ENCODE peak calls at places on chromosomes 3 and 15, in six cellular contexts. One of them, this sample, is unnamed.

GRCh38 chr3:100210777-100211145 is 50.0 kb upstream of the TBC1D23 start:
- DNase-seq in upper lobe of right lung: no peak
- DNase-seq in BJ: peak
- DNase-seq in cardiac fibroblast: peak
- DNase-seq in CD4-positive, CD25-positive, alpha-beta regulatory T cell: no peak
- DNase-seq in gastrocnemius medialis: no peak
- DNase-seq in this sample: peak

GRCh38 chr3:46372492-46373359 is 2.0 kb downstream of the CCR5 start:
- DNase-seq in upper lobe of right lung: no peak
- DNase-seq in BJ: no peak
- DNase-seq in cardiac fibroblast: peak
- DNase-seq in CD4-positive, CD25-positive, alpha-beta regulatory T cell: no peak
- DNase-seq in gastrocnemius medialis: no peak
- DNase-seq in this sample: no peak

GRCh38 chr3:175477651-175478224 is 618.6 kb downstream of the NAALADL2 start:
- DNase-seq in upper lobe of right lung: no peak
- DNase-seq in BJ: no peak
- DNase-seq in cardiac fibroblast: no peak
- DNase-seq in CD4-positive, CD25-positive, alpha-beta regulatory T cell: no peak
- DNase-seq in gastrocnemius medialis: no peak
- DNase-seq in this sample: peak

GRCh38 chr3:110933786-110934415 is 137.7 kb upstream of the NECTIN3 start:
- DNase-seq in upper lobe of right lung: no peak
- DNase-seq in BJ: peak
- DNase-seq in cardiac fibroblast: no peak
- DNase-seq in CD4-positive, CD25-positive, alpha-beta regulatory T cell: no peak
- DNase-seq in gastrocnemius medialis: no peak
- DNase-seq in this sample: no peak

GRCh38 chr3:93992211-93992610 is 12.3 kb downstream of the ARL13B start:
- DNase-seq in upper lobe of right lung: no peak
- DNase-seq in BJ: no peak
- DNase-seq in cardiac fibroblast: no peak
- DNase-seq in CD4-positive, CD25-positive, alpha-beta regulatory T cell: no peak
- DNase-seq in gastrocnemius medialis: no peak
- DNase-seq in this sample: no peak

GRCh38 chr3:126258670-126259069 is 78.3 kb upstream of the ALDH1L1 start:
- DNase-seq in upper lobe of right lung: no peak
- DNase-seq in BJ: no peak
- DNase-seq in cardiac fibroblast: no peak
- DNase-seq in CD4-positive, CD25-positive, alpha-beta regulatory T cell: no peak
- DNase-seq in gastrocnemius medialis: no peak
- DNase-seq in this sample: no peak

GRCh38 chr3:49269443-49269842 is 7.6 kb downstream of the C3orf62 start:
- DNase-seq in upper lobe of right lung: no peak
- DNase-seq in BJ: no peak
- DNase-seq in cardiac fibroblast: no peak
- DNase-seq in CD4-positive, CD25-positive, alpha-beta regulatory T cell: no peak
- DNase-seq in gastrocnemius medialis: no peak
- DNase-seq in this sample: no peak

GRCh38 chr3:535566-536416 is 339.2 kb downstream of the CHL1 start:
- DNase-seq in upper lobe of right lung: peak
- DNase-seq in BJ: no peak
- DNase-seq in cardiac fibroblast: peak
- DNase-seq in CD4-positive, CD25-positive, alpha-beta regulatory T cell: no peak
- DNase-seq in gastrocnemius medialis: no peak
- DNase-seq in this sample: no peak

GRCh38 chr3:75035146-75035545 is 420.7 kb upstream of the CNTN3 start:
- DNase-seq in upper lobe of right lung: no peak
- DNase-seq in BJ: no peak
- DNase-seq in cardiac fibroblast: no peak
- DNase-seq in CD4-positive, CD25-positive, alpha-beta regulatory T cell: no peak
- DNase-seq in gastrocnemius medialis: no peak
- DNase-seq in this sample: no peak

GRCh38 chr15:26298666-26299065 is 435.5 kb upstream of the ATP10A start:
- DNase-seq in upper lobe of right lung: no peak
- DNase-seq in BJ: no peak
- DNase-seq in cardiac fibroblast: no peak
- DNase-seq in CD4-positive, CD25-positive, alpha-beta regulatory T cell: no peak
- DNase-seq in gastrocnemius medialis: no peak
- DNase-seq in this sample: no peak

GRCh38 chr15:70222632-70223031 is 124.9 kb upstream of the TLE3 start:
- DNase-seq in upper lobe of right lung: no peak
- DNase-seq in BJ: no peak
- DNase-seq in cardiac fibroblast: no peak
- DNase-seq in CD4-positive, CD25-positive, alpha-beta regulatory T cell: no peak
- DNase-seq in gastrocnemius medialis: no peak
- DNase-seq in this sample: no peak

GRCh38 chr15:87871738-87872315 is 384.7 kb downstream of the NTRK3 start:
- DNase-seq in upper lobe of right lung: no peak
- DNase-seq in BJ: peak
- DNase-seq in cardiac fibroblast: peak
- DNase-seq in CD4-positive, CD25-positive, alpha-beta regulatory T cell: no peak
- DNase-seq in gastrocnemius medialis: no peak
- DNase-seq in this sample: no peak

GRCh38 chr3:46271910-46272309 is 29.6 kb downstream of the CCR3 start:
- DNase-seq in upper lobe of right lung: no peak
- DNase-seq in BJ: no peak
- DNase-seq in cardiac fibroblast: no peak
- DNase-seq in CD4-positive, CD25-positive, alpha-beta regulatory T cell: no peak
- DNase-seq in gastrocnemius medialis: no peak
- DNase-seq in this sample: no peak

GRCh38 chr3:183808355-183808754 is 17.0 kb downstream of the MAP6D1 start:
- DNase-seq in upper lobe of right lung: no peak
- DNase-seq in BJ: no peak
- DNase-seq in cardiac fibroblast: no peak
- DNase-seq in CD4-positive, CD25-positive, alpha-beta regulatory T cell: no peak
- DNase-seq in gastrocnemius medialis: no peak
- DNase-seq in this sample: no peak

GRCh38 chr15:77209221-77209620 is 138.3 kb upstream of the TSPAN3 start:
- DNase-seq in upper lobe of right lung: no peak
- DNase-seq in BJ: no peak
- DNase-seq in cardiac fibroblast: no peak
- DNase-seq in CD4-positive, CD25-positive, alpha-beta regulatory T cell: no peak
- DNase-seq in gastrocnemius medialis: no peak
- DNase-seq in this sample: no peak

GRCh38 chr3:16548721-16549120 is 35.2 kb upstream of the RFTN1 start:
- DNase-seq in upper lobe of right lung: no peak
- DNase-seq in BJ: peak
- DNase-seq in cardiac fibroblast: peak
- DNase-seq in CD4-positive, CD25-positive, alpha-beta regulatory T cell: no peak
- DNase-seq in gastrocnemius medialis: no peak
- DNase-seq in this sample: no peak

GRCh38 chr3:147924755-147925154 is 515.6 kb downstream of the ZIC1 start:
- DNase-seq in upper lobe of right lung: no peak
- DNase-seq in BJ: no peak
- DNase-seq in cardiac fibroblast: no peak
- DNase-seq in CD4-positive, CD25-positive, alpha-beta regulatory T cell: no peak
- DNase-seq in gastrocnemius medialis: no peak
- DNase-seq in this sample: no peak

GRCh38 chr3:185979721-185980121 is 41.9 kb upstream of the TRA2B start:
- DNase-seq in upper lobe of right lung: no peak
- DNase-seq in BJ: no peak
- DNase-seq in cardiac fibroblast: peak
- DNase-seq in CD4-positive, CD25-positive, alpha-beta regulatory T cell: no peak
- DNase-seq in gastrocnemius medialis: no peak
- DNase-seq in this sample: no peak

GRCh38 chr3:53478166-53478830 is 16.1 kb upstream of the CACNA1D start:
- DNase-seq in upper lobe of right lung: no peak
- DNase-seq in BJ: no peak
- DNase-seq in cardiac fibroblast: no peak
- DNase-seq in CD4-positive, CD25-positive, alpha-beta regulatory T cell: no peak
- DNase-seq in gastrocnemius medialis: no peak
- DNase-seq in this sample: no peak

GRCh38 chr15:32774022-32774421 is 56.2 kb downstream of the GREM1 start:
- DNase-seq in upper lobe of right lung: no peak
- DNase-seq in BJ: peak
- DNase-seq in cardiac fibroblast: peak
- DNase-seq in CD4-positive, CD25-positive, alpha-beta regulatory T cell: no peak
- DNase-seq in gastrocnemius medialis: no peak
- DNase-seq in this sample: no peak

GRCh38 chr3:81500039-81500438 is 261.4 kb downstream of the GBE1 start:
- DNase-seq in upper lobe of right lung: no peak
- DNase-seq in BJ: no peak
- DNase-seq in cardiac fibroblast: no peak
- DNase-seq in CD4-positive, CD25-positive, alpha-beta regulatory T cell: no peak
- DNase-seq in gastrocnemius medialis: no peak
- DNase-seq in this sample: no peak

GRCh38 chr3:81497565-81497964 is 263.9 kb downstream of the GBE1 start:
- DNase-seq in upper lobe of right lung: no peak
- DNase-seq in BJ: no peak
- DNase-seq in cardiac fibroblast: no peak
- DNase-seq in CD4-positive, CD25-positive, alpha-beta regulatory T cell: no peak
- DNase-seq in gastrocnemius medialis: no peak
- DNase-seq in this sample: no peak

GRCh38 chr3:81496407-81497104 is 264.9 kb downstream of the GBE1 start:
- DNase-seq in upper lobe of right lung: no peak
- DNase-seq in BJ: no peak
- DNase-seq in cardiac fibroblast: no peak
- DNase-seq in CD4-positive, CD25-positive, alpha-beta regulatory T cell: no peak
- DNase-seq in gastrocnemius medialis: no peak
- DNase-seq in this sample: no peak

GRCh38 chr3:81502251-81502650 is 259.2 kb downstream of the GBE1 start:
- DNase-seq in upper lobe of right lung: no peak
- DNase-seq in BJ: no peak
- DNase-seq in cardiac fibroblast: no peak
- DNase-seq in CD4-positive, CD25-positive, alpha-beta regulatory T cell: no peak
- DNase-seq in gastrocnemius medialis: no peak
- DNase-seq in this sample: no peak
- H3K4me3 ChIP-seq in upper lobe of right lung: no peak
- H3K4me3 ChIP-seq in BJ: no peak
- H3K4me3 ChIP-seq in cardiac fibroblast: no peak
- H3K4me3 ChIP-seq in CD4-positive, CD25-positive, alpha-beta regulatory T cell: no peak
- H3K4me3 ChIP-seq in gastrocnemius medialis: no peak
- H3K4me3 ChIP-seq in this sample: no peak

GRCh38 chr15:67156426-67156825 is 91.0 kb downstream of the SMAD3 start:
- DNase-seq in upper lobe of right lung: no peak
- DNase-seq in BJ: no peak
- DNase-seq in cardiac fibroblast: no peak
- DNase-seq in CD4-positive, CD25-positive, alpha-beta regulatory T cell: no peak
- DNase-seq in gastrocnemius medialis: no peak
- DNase-seq in this sample: no peak

GRCh38 chr15:67156834-67157233 is 91.4 kb downstream of the SMAD3 start:
- DNase-seq in upper lobe of right lung: no peak
- DNase-seq in BJ: no peak
- DNase-seq in cardiac fibroblast: no peak
- DNase-seq in CD4-positive, CD25-positive, alpha-beta regulatory T cell: no peak
- DNase-seq in gastrocnemius medialis: no peak
- DNase-seq in this sample: no peak

GRCh38 chr15:67157779-67158366 is 92.5 kb downstream of the SMAD3 start:
- DNase-seq in upper lobe of right lung: no peak
- DNase-seq in BJ: no peak
- DNase-seq in cardiac fibroblast: no peak
- DNase-seq in CD4-positive, CD25-positive, alpha-beta regulatory T cell: no peak
- DNase-seq in gastrocnemius medialis: no peak
- DNase-seq in this sample: no peak

GRCh38 chr15:67161412-67161811 is 93.0 kb downstream of the AAGAB start:
- DNase-seq in upper lobe of right lung: no peak
- DNase-seq in BJ: no peak
- DNase-seq in cardiac fibroblast: no peak
- DNase-seq in CD4-positive, CD25-positive, alpha-beta regulatory T cell: no peak
- DNase-seq in gastrocnemius medialis: no peak
- DNase-seq in this sample: no peak

GRCh38 chr15:67158367-67158766 is 93.0 kb downstream of the SMAD3 start:
- DNase-seq in upper lobe of right lung: no peak
- DNase-seq in BJ: no peak
- DNase-seq in cardiac fibroblast: no peak
- DNase-seq in CD4-positive, CD25-positive, alpha-beta regulatory T cell: no peak
- DNase-seq in gastrocnemius medialis: no peak
- DNase-seq in this sample: no peak
- H3K4me3 ChIP-seq in upper lobe of right lung: no peak
- H3K4me3 ChIP-seq in BJ: no peak
- H3K4me3 ChIP-seq in cardiac fibroblast: no peak
- H3K4me3 ChIP-seq in CD4-positive, CD25-positive, alpha-beta regulatory T cell: no peak
- H3K4me3 ChIP-seq in gastrocnemius medialis: no peak
- H3K4me3 ChIP-seq in this sample: no peak

DNA sequence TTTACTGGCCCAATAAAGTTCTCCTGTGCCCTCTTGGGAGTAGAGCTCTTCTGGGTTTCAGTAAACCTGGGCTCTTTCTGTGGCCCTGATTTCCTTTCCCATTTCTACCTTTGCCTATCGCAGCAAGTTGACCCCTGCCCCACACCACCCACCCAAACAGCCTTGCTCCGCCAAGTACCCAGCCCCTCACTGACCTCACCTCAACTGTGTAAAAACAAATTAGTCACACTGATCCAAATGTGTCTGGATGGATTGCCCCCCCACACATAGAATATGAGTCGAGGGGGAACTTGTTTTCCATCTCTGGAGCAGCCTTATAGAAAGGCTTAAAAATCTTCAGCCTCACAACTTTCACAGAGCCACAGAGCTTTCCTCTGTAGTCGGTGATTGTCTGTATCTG is 28.6 kb upstream of the VEPH1 start:
- DNase-seq in upper lobe of right lung: no peak
- DNase-seq in BJ: no peak
- DNase-seq in cardiac fibroblast: peak
- DNase-seq in CD4-positive, CD25-positive, alpha-beta regulatory T cell: no peak
- DNase-seq in gastrocnemius medialis: no peak
- DNase-seq in this sample: no peak
- H3K4me3 ChIP-seq in upper lobe of right lung: no peak
- H3K4me3 ChIP-seq in BJ: no peak
- H3K4me3 ChIP-seq in cardiac fibroblast: no peak
- H3K4me3 ChIP-seq in CD4-positive, CD25-positive, alpha-beta regulatory T cell: no peak
- H3K4me3 ChIP-seq in gastrocnemius medialis: no peak
- H3K4me3 ChIP-seq in this sample: no peak

GRCh38 chr15:82710208-82710555 is 507 bp upstream of the AP3B2 start:
- DNase-seq in upper lobe of right lung: no peak
- DNase-seq in BJ: no peak
- DNase-seq in cardiac fibroblast: no peak
- DNase-seq in CD4-positive, CD25-positive, alpha-beta regulatory T cell: no peak
- DNase-seq in gastrocnemius medialis: no peak
- DNase-seq in this sample: no peak

GRCh38 chr15:82710926-82711490 is 1.3 kb upstream of the AP3B2 start:
- DNase-seq in upper lobe of right lung: no peak
- DNase-seq in BJ: no peak
- DNase-seq in cardiac fibroblast: no peak
- DNase-seq in CD4-positive, CD25-positive, alpha-beta regulatory T cell: no peak
- DNase-seq in gastrocnemius medialis: no peak
- DNase-seq in this sample: no peak

GRCh38 chr15:82712036-82712435 is 2.4 kb upstream of the AP3B2 start:
- DNase-seq in upper lobe of right lung: no peak
- DNase-seq in BJ: no peak
- DNase-seq in cardiac fibroblast: no peak
- DNase-seq in CD4-positive, CD25-positive, alpha-beta regulatory T cell: no peak
- DNase-seq in gastrocnemius medialis: no peak
- DNase-seq in this sample: no peak

GRCh38 chr15:82709421-82710207 is at the start of gene AP3B2:
- DNase-seq in upper lobe of right lung: peak
- DNase-seq in BJ: no peak
- DNase-seq in cardiac fibroblast: peak
- DNase-seq in CD4-positive, CD25-positive, alpha-beta regulatory T cell: peak
- DNase-seq in gastrocnemius medialis: peak
- DNase-seq in this sample: peak

DNA sequence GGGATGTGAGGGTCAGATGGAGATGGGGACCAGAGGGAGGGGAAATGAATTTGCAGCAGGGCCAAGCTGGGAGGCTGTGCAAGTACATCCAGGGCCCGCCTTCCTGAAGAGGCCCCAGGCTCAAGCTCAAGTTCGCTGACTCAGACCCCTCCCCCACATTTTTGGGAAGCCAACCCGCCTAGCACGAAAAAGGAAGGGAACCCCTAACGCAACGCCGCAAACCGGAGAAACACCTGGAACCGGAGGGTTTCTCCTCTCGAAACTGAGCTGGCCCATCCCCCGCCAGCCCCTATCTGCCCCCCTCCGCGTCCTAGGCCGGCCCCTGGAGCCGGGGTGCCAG is 624 bp downstream of the AP3B2 start:
- DNase-seq in upper lobe of right lung: no peak
- DNase-seq in BJ: no peak
- DNase-seq in cardiac fibroblast: peak
- DNase-seq in CD4-positive, CD25-positive, alpha-beta regulatory T cell: no peak
- DNase-seq in gastrocnemius medialis: no peak
- DNase-seq in this sample: no peak
- H3K4me3 ChIP-seq in upper lobe of right lung: peak
- H3K4me3 ChIP-seq in BJ: peak
- H3K4me3 ChIP-seq in cardiac fibroblast: peak
- H3K4me3 ChIP-seq in CD4-positive, CD25-positive, alpha-beta regulatory T cell: no peak
- H3K4me3 ChIP-seq in gastrocnemius medialis: peak
- H3K4me3 ChIP-seq in this sample: peak

This sample was measured in GM06990.